ENCODE peak calls at places on chromosomes 7 and 10, in eight cellular contexts. F is hepatocyte, L is left colon, O is mammary epithelial cell, J is RPMI7951, Y is upper lobe of right lung, W is GM03348, M is GM06990. A is an unnamed sample.

GRCh38 chr7:31071316-31071715 is 19.2 kb downstream of the ADCYAP1R1 start:
- DNase-seq in F (no peak), L (no peak), O (no peak), J (no peak), Y (peak; percentile 15), W (no peak), M (no peak), A (no peak)

GRCh38 chr7:140262242-140262903 is 85.6 kb upstream of the KDM7A start:
- DNase-seq in F (no peak), L (no peak), O (peak; percentile 15), J (no peak), Y (no peak), W (no peak), M (no peak), A (no peak)

GRCh38 chr10:17805921-17806577 is 3.1 kb upstream of the MRC1 start:
- DNase-seq in F (no peak), L (no peak), O (peak; percentile 12), J (no peak), Y (no peak), W (no peak), M (no peak), A (no peak)

GRCh38 chr7:2824678-2825461 is 19.2 kb downstream of the GNA12 start:
- DNase-seq in F (no peak), L (no peak), O (no peak), J (no peak), Y (no peak), W (no peak), M (peak; percentile 59), A (no peak)

GRCh38 chr7:154931906-154932305 is 71.0 kb downstream of the PAXIP1 start:
- DNase-seq in F (no peak), L (no peak), O (no peak), J (no peak), Y (no peak), W (no peak), M (no peak), A (peak; percentile 6)

GRCh38 chr10:122435212-122435827 is 19.1 kb upstream of the ARMS2 start:
- DNase-seq in F (peak; percentile 66), L (no peak), O (no peak), J (peak; percentile 37), Y (no peak), W (peak; percentile 43), M (no peak), A (peak; percentile 72)

GRCh38 chr10:15485684-15486316 is 114.7 kb upstream of the FAM171A1 start:
- DNase-seq in F (no peak), L (no peak), O (no peak), J (peak; percentile 82), Y (no peak), W (peak; percentile 29), M (no peak), A (peak; percentile 73)

GRCh38 chr10:114708717-114709352 is 50.8 kb upstream of the ABLIM1 start:
- DNase-seq in F (peak; percentile 64), L (no peak), O (peak; percentile 73), J (peak; percentile 69), Y (no peak), W (peak; percentile 22), M (no peak), A (peak; percentile 79)

GRCh38 chr10:16828114-16828568 is 10.9 kb upstream of the RSU1 start:
- DNase-seq in F (peak; percentile 90), L (peak; percentile 45), O (peak; percentile 69), J (peak; percentile 88), Y (no peak), W (peak; percentile 46), M (peak; percentile 24), A (peak; percentile 93)

A was measured in GM23248.